ENCODE peak calls at places on chromosomes 1 and 21, in seven cellular contexts. H is effector memory CD8-positive, alpha-beta T cell; M is T-helper 17 cell; E is pancreas; D is activated CD8-positive, alpha-beta memory T cell treated with anti-CD3 and anti-CD28 coated beads, Interleukin-2, amount 10 ng/mL, durations not matched to agents 7 days and 5 days; V is lower lobe of right lung; U is Right ventricle myocardium superior. C is an unnamed sample.
A peak's percentile ranks its signal among the peaks of the same experiment; 100 is the strongest.

GRCh38 chr1:46524843-46525242 is 26.6 kb downstream of the KNCN start:
- ATAC-seq in H (no peak), M (no peak), E (no peak), D (no peak), V (no peak), U (no peak), C (no peak)

GRCh38 chr1:57188169-57188568 is 222.4 kb upstream of the C8B start:
- ATAC-seq in H (no peak), M (no peak), E (no peak), D (no peak), V (no peak), U (no peak), C (no peak)

GRCh38 chr1:112881742-112882127 is 74.3 kb downstream of the SLC16A1 start:
- ATAC-seq in H (no peak), M (no peak), E (peak; percentile 43), D (no peak), V (peak; percentile 63), U (peak; percentile 47), C (no peak)

GRCh38 chr1:236301958-236302335 is 20.2 kb upstream of the ERO1B start:
- ATAC-seq in H (no peak), M (no peak), E (peak; percentile 69), D (no peak), V (no peak), U (no peak), C (no peak)

GRCh38 chr1:5562331-5562730 is 429.9 kb downstream of the NPHP4 start:
- ATAC-seq in H (no peak), M (no peak), E (no peak), D (no peak), V (no peak), U (no peak), C (no peak)

GRCh38 chr21:38920631-38921398 is 115.1 kb downstream of the ETS2 start:
- ATAC-seq in H (no peak), M (no peak), E (no peak), D (no peak), V (no peak), U (no peak), C (no peak)

GRCh38 chr21:29187939-29188338 is 57.5 kb downstream of the MAP3K7CL start:
- ATAC-seq in H (no peak), M (no peak), E (peak; percentile 86), D (no peak), V (no peak), U (no peak), C (no peak)

GRCh38 chr1:206001476-206001888 is 1.7 kb downstream of the RAB7B start:
- ATAC-seq in H (no peak), M (no peak), E (peak; percentile 71), D (no peak), V (peak; percentile 77), U (peak; percentile 48), C (peak; percentile 49)

GRCh38 chr1:55997550-55997949 is 581.8 kb downstream of the PLPP3 start:
- ATAC-seq in H (no peak), M (no peak), E (no peak), D (no peak), V (peak; percentile 39), U (no peak), C (no peak)

GRCh38 chr1:99784809-99785255 is 18.4 kb upstream of the FRRS1 start:
- ATAC-seq in H (peak; percentile 63), M (peak; percentile 72), E (no peak), D (peak; percentile 32), V (no peak), U (no peak), C (no peak)

GRCh38 chr21:44462090-44462833 is 7.0 kb downstream of the LRRC3 start:
- ATAC-seq in H (no peak), M (no peak), E (no peak), D (no peak), V (no peak), U (no peak), C (no peak)

GRCh38 chr21:32198369-32198768 is 80.5 kb downstream of the MIS18A start:
- ATAC-seq in H (no peak), M (no peak), E (no peak), D (no peak), V (no peak), U (no peak), C (no peak)

GRCh38 chr21:46627726-46628125 is 7.7 kb upstream of the PRMT2 start:
- ATAC-seq in H (no peak), M (no peak), E (no peak), D (no peak), V (no peak), U (no peak), C (no peak)

GRCh38 chr1:16999863-17000262 is 11.9 kb downstream of the ATP13A2 start:
- ATAC-seq in H (no peak), M (no peak), E (no peak), D (no peak), V (no peak), U (no peak), C (no peak)

GRCh38 chr1:119314001-119314796 is 54.4 kb upstream of the HAO2 start:
- ATAC-seq in H (no peak), M (no peak), E (no peak), D (no peak), V (no peak), U (no peak), C (no peak)

GRCh38 chr1:197171531-197171930 is 25.1 kb upstream of the ASPM start:
- ATAC-seq in H (no peak), M (no peak), E (peak; percentile 63), D (no peak), V (no peak), U (no peak), C (no peak)

GRCh38 chr1:28971980-28972771 is 57.8 kb downstream of the EPB41 start:
- ATAC-seq in H (no peak), M (no peak), E (peak; percentile 66), D (peak; percentile 64), V (no peak), U (no peak), C (no peak)

C was measured in stimulated activated memory B cell treated with anti-CD40 and anti-IgM and Interleukin-4, amounts not matched to agents 10 μg/mL and 1 μg/mL and 100 μg/mL, for 72 hours.